ENCODE peak calls at places on chromosomes 6 and 20, in eight cellular contexts. F is PC-9; O is mammary epithelial cell; Y is lung; A is CD8-positive, alpha-beta T cell; G is lower lobe of right lung; B is colonic mucosa; T is CD8-positive, alpha-beta memory T cell. L is an unnamed sample.

GRCh38 chr6:10166031-10166430 is 248.8 kb downstream of the TFAP2A start:
- DNase-seq in T (no peak), F (no peak), O (no peak), B (no peak), A (no peak), Y (no peak), G (no peak), L (no peak)

GRCh38 chr6:170383466-170384075 is 77.0 kb downstream of the FAM120B start:
- DNase-seq in F (no peak), B (no peak), G (no peak), A (no peak), Y (no peak), O (no peak), T (no peak), L (no peak)

GRCh38 chr6:37173573-37174195 is 3.7 kb downstream of the PIM1 start:
- DNase-seq in A (peak; percentile 53), G (no peak), Y (no peak), T (no peak), F (no peak), O (no peak), B (no peak), L (no peak)

GRCh38 chr6:11434565-11435326 is 102.8 kb upstream of the TMEM170B start:
- DNase-seq in G (peak; percentile 71), O (no peak), T (no peak), B (peak; percentile 58), F (peak; percentile 98), Y (peak; percentile 71), A (no peak), L (peak; percentile 98)

GRCh38 chr6:132153221-132153896 is 202.2 kb upstream of the CCN2 start:
- DNase-seq in A (no peak), F (no peak), T (no peak), Y (no peak), O (no peak), B (no peak), G (no peak), L (no peak)

GRCh38 chr6:134590449-134590848 is 272.5 kb upstream of the SGK1 start:
- DNase-seq in O (peak; percentile 51), Y (no peak), G (no peak), T (no peak), A (no peak), F (no peak), B (no peak), L (no peak)

GRCh38 chr6:113860165-113860955 is 3.2 kb downstream of the MARCKS start:
- DNase-seq in T (no peak), Y (no peak), O (peak; percentile 36), F (no peak), G (no peak), B (peak; percentile 63), A (no peak), L (peak; percentile 31)

GRCh38 chr6:93047033-93047432 is 372.3 kb downstream of the EPHA7 start:
- DNase-seq in T (no peak), O (no peak), A (no peak), F (no peak), B (no peak), Y (no peak), G (no peak), L (no peak)

GRCh38 chr6:151716446-151717047 is 90.9 kb upstream of the ESR1 start:
- DNase-seq in O (no peak), B (no peak), G (peak; percentile 54), T (no peak), F (peak; percentile 47), Y (no peak), A (no peak), L (no peak)

GRCh38 chr6:167993169-167993568 is 4.3 kb upstream of the KIF25 start:
- DNase-seq in T (no peak), F (no peak), G (no peak), B (no peak), Y (no peak), O (no peak), A (no peak), L (no peak)

GRCh38 chr6:27505209-27506027 is 32.5 kb upstream of the ZNF184 start:
- DNase-seq in B (peak; percentile 47), Y (no peak), A (peak; percentile 71), O (peak; percentile 91), T (peak; percentile 76), G (no peak), F (peak; percentile 71), L (peak; percentile 8)

GRCh38 chr20:58173091-58173490 is 55.4 kb downstream of the ANKRD60 start:
- DNase-seq in T (no peak), A (no peak), F (no peak), B (no peak), O (no peak), G (no peak), Y (no peak), L (no peak)

GRCh38 chr6:44221291-44221960 is 2.0 kb upstream of the SLC29A1 start:
- DNase-seq in T (peak; percentile 84), G (peak; percentile 92), B (peak; percentile 97), F (peak; percentile 77), Y (peak; percentile 90), O (peak; percentile 81), A (peak; percentile 79), L (peak; percentile 90)

GRCh38 chr20:47610247-47610944 is 108.7 kb downstream of the NCOA3 start:
- DNase-seq in O (peak; percentile 69), F (peak; percentile 69), Y (no peak), B (no peak), G (no peak), T (peak; percentile 83), A (peak; percentile 79), L (peak; percentile 52)

GRCh38 chr6:148869589-148869988 is 122.8 kb downstream of the UST start:
- DNase-seq in G (no peak), T (no peak), F (peak; percentile 64), O (peak; percentile 87), B (no peak), A (no peak), Y (no peak), L (no peak)

GRCh38 chr20:33601016-33601415 is 61.1 kb upstream of the C20orf144 start:
- DNase-seq in F (no peak), B (no peak), A (no peak), G (no peak), O (no peak), T (no peak), Y (no peak), L (no peak)

GRCh38 chr6:17202526-17202925 is 78.6 kb upstream of the RBM24 start:
- DNase-seq in O (no peak), F (no peak), T (no peak), G (no peak), B (peak; percentile 46), Y (no peak), A (no peak), L (peak; percentile 12)

GRCh38 chr6:125811259-125811658 is 20.5 kb downstream of the NCOA7 start:
- DNase-seq in A (no peak), B (no peak), T (no peak), Y (no peak), F (no peak), O (no peak), G (no peak), L (peak; percentile 63)

GRCh38 chr6:12956991-12957320 is 240.4 kb downstream of the PHACTR1 start:
- DNase-seq in T (no peak), O (no peak), B (no peak), G (no peak), Y (no peak), F (no peak), A (no peak), L (no peak)

GRCh38 chr6:20608371-20608770 is 74.1 kb downstream of the CDKAL1 start:
- DNase-seq in Y (no peak), F (no peak), G (no peak), B (no peak), O (no peak), A (no peak), T (no peak), L (peak; percentile 3)

GRCh38 chr20:48706710-48707339 is 121.0 kb downstream of the PREX1 start:
- DNase-seq in T (peak; percentile 51), A (peak; percentile 65), F (no peak), G (no peak), O (no peak), Y (no peak), B (no peak), L (no peak)

GRCh38 chr6:170291271-170292110 is 613 bp upstream of the DLL1 start:
- DNase-seq in F (no peak), B (peak; percentile 75), O (peak; percentile 60), T (peak; percentile 66), Y (no peak), G (peak; percentile 68), A (peak; percentile 55), L (no peak)

GRCh38 chr20:31718952-31719643 is 3.6 kb downstream of the BCL2L1 start:
- DNase-seq in A (no peak), O (peak; percentile 85), T (no peak), B (peak; percentile 54), G (no peak), F (peak; percentile 98), Y (peak; percentile 44), L (peak; percentile 65)

GRCh38 chr6:107490568-107491058 is 696 bp downstream of the SOBP start:
- DNase-seq in G (no peak), Y (no peak), F (no peak), A (peak; percentile 20), O (no peak), T (no peak), B (no peak), L (no peak)
- H3K27me3 ChIP-seq in G (peaks cover 28% of the 10 kb centered on the region), Y (no peaks in the 10 kb centered on the region), F (peaks cover 35% of the 10 kb centered on the region), A (peaks cover 44% of the 10 kb centered on the region), O (peaks cover 47% of the 10 kb centered on the region), T (peaks cover 56% of the 10 kb centered on the region), B (peaks cover 39% of the 10 kb centered on the region), L (peaks cover 6% of the 10 kb centered on the region)

DNA sequence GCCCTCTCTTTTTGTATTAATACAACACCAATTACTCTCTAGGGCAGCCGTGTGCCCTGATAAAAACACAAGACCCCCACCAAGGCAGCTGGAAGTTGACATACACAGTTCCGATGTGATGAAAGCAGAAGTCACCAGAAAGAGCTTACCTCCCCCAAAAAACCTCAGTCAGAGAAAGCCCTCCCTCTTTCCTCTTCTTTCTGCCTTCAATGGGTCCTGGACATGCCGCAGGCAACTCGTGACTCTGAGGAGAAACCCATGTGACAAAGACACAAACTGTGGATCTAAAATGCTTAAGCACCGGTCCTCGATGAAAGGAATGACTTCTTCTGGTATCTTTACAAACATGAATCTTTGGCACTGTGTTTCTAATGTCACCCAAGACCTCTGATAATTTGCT is 117.7 kb upstream of the CCDC28A start:
- DNase-seq in G (no peak), A (no peak), F (no peak), B (no peak), Y (no peak), T (no peak), O (no peak), L (no peak)
- H3K27ac ChIP-seq in G (no peak overlapping the region), A (no peak overlapping the region), F (no peak overlapping the region), B (no peak overlapping the region), Y (no peak overlapping the region), T (no peak overlapping the region), O (peak overlapping the region; percentile 76), L (no peak overlapping the region)

GRCh38 chr6:32149577-32149845 is 2.2 kb downstream of the PRRT1 start:
- DNase-seq in F (no peak), G (no peak), A (no peak), O (no peak), Y (no peak), T (no peak), B (no peak), L (no peak)
- H3K27me3 ChIP-seq in F (no peaks in the 10 kb centered on the region), G (peaks cover 40% of the 10 kb centered on the region), A (no peaks in the 10 kb centered on the region), O (no peaks in the 10 kb centered on the region), Y (no peaks in the 10 kb centered on the region), T (no peaks in the 10 kb centered on the region), B (no peaks in the 10 kb centered on the region), L (peaks cover 2% of the 10 kb centered on the region)

GRCh38 chr20:20877079-20877478 is 164.6 kb upstream of the RALGAPA2 start:
- DNase-seq in A (no peak), F (no peak), Y (no peak), G (no peak), O (no peak), B (no peak), T (no peak), L (no peak)

GRCh38 chr20:20887593-20888272 is 175.3 kb upstream of the RALGAPA2 start:
- DNase-seq in B (no peak), T (no peak), Y (no peak), G (no peak), O (no peak), F (no peak), A (no peak), L (no peak)

GRCh38 chr20:20881808-20882207 is 169.4 kb upstream of the RALGAPA2 start:
- DNase-seq in B (no peak), G (no peak), T (no peak), F (no peak), A (no peak), O (no peak), Y (no peak), L (peak; percentile 23)
- H3K27ac ChIP-seq in B (no peak overlapping the region), G (no peak overlapping the region), T (no peak overlapping the region), F (no peak overlapping the region), A (no peak overlapping the region), O (no peak overlapping the region), Y (no peak overlapping the region), L (no peak overlapping the region)

L was measured in small intestine.